ENCODE peak calls at places on chromosomes 12 and 14, in four cellular contexts. V is KG1, D is AG04450, S is left lung. M is an unnamed sample.
A peak's percentile ranks its signal among the peaks of the same experiment; 100 is the strongest.

GRCh38 chr12:12715459-12716150 is 1.6 kb upstream of the CDKN1B start:
- DNase-seq in S (no peak), V (no peak), D (no peak), M (no peak)

GRCh38 chr14:37598085-37598972 is 2.9 kb downstream of the TTC6 start:
- DNase-seq in D (no peak), S (peak; percentile 57), V (no peak), M (no peak)

GRCh38 chr14:62082779-62083178 is 320.6 kb downstream of the SNAPC1 start:
- DNase-seq in S (no peak), D (no peak), V (no peak), M (no peak)

GRCh38 chr12:63862187-63863107 is 17.9 kb downstream of the SRGAP1 start:
- DNase-seq in D (no peak), V (no peak), S (no peak), M (no peak)

GRCh38 chr12:91383106-91383505 is 200.5 kb upstream of the DCN start:
- DNase-seq in V (no peak), S (no peak), D (no peak), M (no peak)

GRCh38 chr14:53963491-53964227 is 7.0 kb upstream of the BMP4 start:
- DNase-seq in V (no peak), S (peak; percentile 59), D (no peak), M (no peak)

GRCh38 chr14:20614038-20614840 is 23.1 kb upstream of the RNASE12 start:
- DNase-seq in S (no peak), V (no peak), D (no peak), M (no peak)

GRCh38 chr14:88164906-88165534 is 158.0 kb downstream of the KCNK10 start:
- DNase-seq in V (no peak), D (no peak), S (no peak), M (no peak)

GRCh38 chr14:53146739-53147138 is 6.4 kb downstream of the DDHD1 start:
- DNase-seq in V (no peak), D (no peak), S (no peak), M (no peak)

GRCh38 chr12:84034891-84035290 is 877.7 kb downstream of the SLC6A15 start:
- DNase-seq in D (no peak), S (no peak), V (no peak), M (no peak)

M was measured in suprapubic skin.